ENCODE peak calls at places on chromosomes 13 and 19, in six cellular contexts. O is anterior cingulate cortex; T is fibroblast of mammary gland; C is T1000; L is NCI-H774; W is activated naive CD4-positive, alpha-beta T cell treated with anti-CD3 and anti-CD28 coated beads, Interleukin-2, amount 10 ng/mL, durations not matched to agents 7 days and 5 days. D is an unnamed sample.

GRCh38 chr13:34942732-34943674 is 933 bp downstream of the NBEA start:
- DNase-seq in C (no peak), W (peak; percentile 19), T (no peak), O (peak; percentile 3), L (no peak), D (peak; percentile 15)

GRCh38 chr13:98026457-98026857 is 73.0 kb downstream of the IPO5 start:
- DNase-seq in L (no peak), W (no peak), T (peak; percentile 43), O (no peak), C (no peak), D (no peak)

GRCh38 chr19:34454685-34455084 is 26.5 kb downstream of the UBA2 start:
- DNase-seq in C (no peak), L (no peak), T (no peak), W (no peak), O (no peak), D (no peak)

GRCh38 chr19:50210425-50210824 is 7.0 kb downstream of the MYH14 start:
- DNase-seq in T (no peak), L (no peak), W (no peak), C (no peak), O (no peak), D (no peak)

GRCh38 chr13:110323172-110323851 is 16.2 kb downstream of the COL4A2 start:
- DNase-seq in O (no peak), L (no peak), C (peak; percentile 72), W (no peak), T (peak; percentile 72), D (no peak)

GRCh38 chr19:15297416-15298224 is 34.7 kb downstream of the BRD4 start:
- DNase-seq in L (peak; percentile 86), T (peak; percentile 63), C (no peak), W (peak; percentile 45), O (no peak), D (no peak)

GRCh38 chr19:48174445-48175030 is 4.1 kb downstream of the ZSWIM9 start:
- DNase-seq in W (no peak), L (no peak), O (no peak), C (no peak), T (no peak), D (no peak)

GRCh38 chr19:33368074-33368864 is 5.2 kb upstream of the CEBPG start:
- DNase-seq in T (peak; percentile 74), L (no peak), W (no peak), C (peak; percentile 31), O (no peak), D (no peak)

GRCh38 chr13:112895521-112896465 is 73.2 kb upstream of the MCF2L start:
- DNase-seq in L (no peak), W (peak; percentile 11), C (no peak), T (no peak), O (no peak), D (no peak)

GRCh38 chr13:32660227-32660626 is 74.0 kb downstream of the PDS5B start:
- DNase-seq in C (no peak), T (no peak), W (no peak), O (no peak), L (no peak), D (no peak)

GRCh38 chr19:7199613-7200533 is 94.3 kb downstream of the INSR start:
- DNase-seq in C (no peak), O (no peak), T (no peak), W (no peak), L (no peak), D (no peak)

GRCh38 chr13:24747248-24748151 is 16.5 kb upstream of the RNF17 start:
- DNase-seq in L (peak; percentile 16), W (peak; percentile 50), C (no peak), O (no peak), T (no peak), D (peak; percentile 75)

GRCh38 chr19:49570997-49571676 is 9.2 kb downstream of the NOSIP start:
- DNase-seq in T (no peak), C (no peak), O (no peak), L (no peak), W (peak; percentile 75), D (no peak)

GRCh38 chr13:99331881-99332293 is 24.7 kb upstream of the GPR183 start:
- DNase-seq in O (no peak), T (no peak), C (no peak), L (no peak), W (no peak), D (no peak)

GRCh38 chr19:53102701-53103140 is 501 bp downstream of the ZNF160 start:
- DNase-seq in T (peak; percentile 32), O (no peak), L (no peak), W (peak; percentile 67), C (no peak), D (no peak)

D was measured in posterior cingulate gyrus.